ENCODE peak calls at places on chromosomes 13 and 19, in seven cellular contexts. C is transverse colon, L is suprapubic skin, J is stomach, R is spleen, I is sigmoid colon, H is breast epithelium. W is an unnamed sample.

GRCh38 chr19:46211201-46211881 is 18.2 kb upstream of the IGFL1 start:
- DNase-seq in C (no peak), L (no peak), J (peak), R (no peak), I (no peak), H (peak), W (no peak)

GRCh38 chr13:98273824-98274786 is 97.0 kb upstream of the RNF113B start:
- DNase-seq in C (no peak), L (no peak), J (no peak), R (no peak), I (no peak), H (no peak), W (no peak)

GRCh38 chr13:105202384-105202783 is 1333.1 kb downstream of the EFNB2 start:
- DNase-seq in C (no peak), L (no peak), J (no peak), R (no peak), I (no peak), H (no peak), W (no peak)

GRCh38 chr13:52969373-52969772 is 59.2 kb upstream of the OLFM4 start:
- DNase-seq in C (no peak), L (no peak), J (no peak), R (no peak), I (no peak), H (no peak), W (no peak)

GRCh38 chr19:6743714-6744380 is 4.4 kb downstream of the TRIP10 start:
- DNase-seq in C (peak), L (no peak), J (no peak), R (no peak), I (no peak), H (no peak), W (no peak)

GRCh38 chr19:35063940-35064818 is 22.7 kb downstream of the HPN start:
- DNase-seq in C (no peak), L (no peak), J (no peak), R (no peak), I (no peak), H (no peak), W (no peak)

GRCh38 chr13:71865858-71866172 is 1.2 kb downstream of the DACH1 start:
- DNase-seq in C (peak), L (no peak), J (no peak), R (peak), I (peak), H (no peak), W (no peak)

GRCh38 chr13:35716186-35716585 is 239.7 kb upstream of the MAB21L1 start:
- DNase-seq in C (no peak), L (no peak), J (no peak), R (no peak), I (peak), H (no peak), W (no peak)

GRCh38 chr19:18388328-18389094 is 2.6 kb downstream of the GDF15 start:
- DNase-seq in C (peak), L (peak), J (peak), R (peak), I (peak), H (peak), W (peak)

GRCh38 chr13:71056581-71056980 is 810.4 kb downstream of the DACH1 start:
- DNase-seq in C (no peak), L (no peak), J (no peak), R (no peak), I (no peak), H (no peak), W (no peak)

GRCh38 chr19:48513289-48514122 is 1.9 kb upstream of the LMTK3 start:
- DNase-seq in C (peak), L (no peak), J (peak), R (peak), I (peak), H (no peak), W (peak)

GRCh38 chr13:50592412-50593145 is 250.9 kb downstream of the DLEU7 start:
- DNase-seq in C (no peak), L (no peak), J (no peak), R (no peak), I (no peak), H (no peak), W (no peak)

GRCh38 chr19:49558591-49558990 is 21.8 kb downstream of the NOSIP start:
- DNase-seq in C (no peak), L (no peak), J (no peak), R (no peak), I (no peak), H (no peak), W (no peak)

GRCh38 chr13:93670858-93671257 is 444.3 kb downstream of the GPC6 start:
- DNase-seq in C (no peak), L (no peak), J (no peak), R (no peak), I (no peak), H (no peak), W (no peak)

GRCh38 chr13:44750618-44751017 is 174.5 kb upstream of the TSC22D1 start:
- DNase-seq in C (no peak), L (no peak), J (no peak), R (no peak), I (no peak), H (no peak), W (no peak)

GRCh38 chr13:30616927-30617314 is 799 bp upstream of the USPL1 start:
- DNase-seq in C (peak), L (peak), J (peak), R (no peak), I (peak), H (peak), W (no peak)

GRCh38 chr19:50312967-50313811 is 16.0 kb downstream of the KCNC3 start:
- DNase-seq in C (no peak), L (no peak), J (no peak), R (no peak), I (no peak), H (no peak), W (no peak)

GRCh38 chr13:68808456-68808855 is 1299.2 kb upstream of the ATXN8OS start:
- DNase-seq in C (no peak), L (no peak), J (no peak), R (no peak), I (no peak), H (no peak), W (no peak)

GRCh38 chr19:5942991-5943390 is 28.9 kb downstream of the CAPS start:
- DNase-seq in C (no peak), L (no peak), J (no peak), R (no peak), I (no peak), H (no peak), W (no peak)

GRCh38 chr13:70523622-70524021 is 415.4 kb upstream of the KLHL1 start:
- DNase-seq in C (no peak), L (no peak), J (no peak), R (no peak), I (no peak), H (no peak), W (no peak)

GRCh38 chr19:52170863-52171320 is 529 bp downstream of the ZNF836 start:
- DNase-seq in C (peak), L (no peak), J (no peak), R (peak), I (peak), H (no peak), W (peak)

GRCh38 chr19:29084266-29084665 is 128.7 kb downstream of the UQCRFS1 start:
- DNase-seq in C (no peak), L (no peak), J (no peak), R (no peak), I (no peak), H (no peak), W (no peak)

GRCh38 chr13:95118541-95119324 is 182.5 kb downstream of the ABCC4 start:
- DNase-seq in C (no peak), L (no peak), J (no peak), R (no peak), I (no peak), H (no peak), W (no peak)

GRCh38 chr19:41411682-41412265 is 14.2 kb downstream of the BCKDHA start:
- DNase-seq in C (no peak), L (no peak), J (no peak), R (no peak), I (no peak), H (no peak), W (no peak)

GRCh38 chr13:51912091-51912490 is 50.3 kb downstream of the CCDC70 start:
- DNase-seq in C (no peak), L (peak), J (peak), R (no peak), I (no peak), H (no peak), W (no peak)

GRCh38 chr13:78674638-78675037 is 15.7 kb upstream of the OBI1 start:
- DNase-seq in C (no peak), L (no peak), J (no peak), R (no peak), I (no peak), H (no peak), W (no peak)
- TF ChIP-seq POLR2AphosphoS5 in C (no peak), L (no peak), J (no peak), R (no peak), I (no peak), H (no peak), W (no peak)

GRCh38 chr19:13831560-13832056 is 36.4 kb downstream of the ZSWIM4 start:
- DNase-seq in C (no peak), L (no peak), J (no peak), R (no peak), I (peak), H (no peak), W (no peak)

GRCh38 chr19:13833330-13834265 is 38.4 kb downstream of the ZSWIM4 start:
- DNase-seq in C (peak), L (peak), J (peak), R (peak), I (peak), H (peak), W (peak)

GRCh38 chr19:13835791-13836723 is 40.8 kb downstream of the ZSWIM4 start:
- DNase-seq in C (no peak), L (no peak), J (no peak), R (peak), I (no peak), H (no peak), W (no peak)

GRCh38 chr19:13832096-13832495 is 36.9 kb downstream of the ZSWIM4 start:
- DNase-seq in C (no peak), L (no peak), J (no peak), R (no peak), I (peak), H (no peak), W (no peak)

DNA sequence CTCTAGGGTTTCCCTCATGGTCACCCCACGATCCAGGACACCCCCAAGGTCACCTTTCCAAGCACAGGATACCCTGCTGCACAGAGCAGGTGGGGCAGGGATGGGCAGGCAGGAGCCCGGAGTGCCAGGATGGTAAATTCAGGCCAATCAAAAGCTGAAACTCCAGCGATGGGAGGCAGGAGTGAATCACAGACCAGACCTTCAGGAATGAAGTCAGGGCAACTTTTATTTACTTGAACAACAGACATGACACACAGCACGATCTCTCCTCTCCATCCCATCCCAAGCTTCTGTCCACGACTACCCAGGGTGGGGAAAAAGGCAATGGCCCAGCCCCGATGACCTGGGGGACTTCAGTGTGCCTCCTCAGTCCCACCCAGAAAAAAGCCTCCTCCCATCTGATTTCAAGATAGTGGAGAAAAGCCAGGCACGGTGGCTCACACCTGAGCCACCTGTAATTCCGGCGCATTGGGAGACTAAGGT is 39.1 kb downstream of the ZSWIM4 start:
- DNase-seq in C (no peak), L (no peak), J (no peak), R (no peak), I (peak), H (no peak), W (no peak)
- TF ChIP-seq POLR2A in C (no peak), L (no peak), J (no peak), R (no peak), I (no peak), H (no peak), W (no peak)

DNA sequence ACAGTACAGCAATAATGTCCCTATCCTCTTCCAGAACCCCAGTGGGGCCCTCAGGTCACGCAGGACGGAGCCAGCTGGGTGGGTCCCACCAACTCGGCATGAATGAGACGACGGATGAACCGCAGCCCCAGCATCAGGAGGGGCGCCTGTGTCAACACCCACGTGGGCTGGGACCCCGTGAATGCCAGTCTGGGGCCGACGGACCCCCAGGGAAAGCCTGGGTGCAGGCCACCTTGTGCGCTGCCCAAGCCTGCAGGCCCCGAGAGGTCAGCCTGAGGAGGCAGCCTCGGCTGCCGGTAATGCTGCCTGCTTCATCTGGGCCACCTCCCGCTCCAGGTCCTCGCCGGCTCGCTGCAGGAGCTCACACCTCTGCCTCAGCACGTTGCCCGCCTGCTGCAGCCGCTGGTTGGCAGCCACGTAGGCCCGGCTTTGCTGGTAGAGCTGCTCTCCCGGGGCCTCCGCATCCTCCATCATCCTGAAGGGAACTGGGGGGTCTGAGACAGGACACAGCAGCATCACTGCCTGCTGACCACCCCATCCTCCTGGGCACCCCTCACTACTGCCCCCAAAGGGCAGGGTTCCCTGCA is 4.2 kb downstream of the C19orf25 start:
- DNase-seq in C (no peak), L (no peak), J (no peak), R (no peak), I (no peak), H (no peak), W (no peak)
- TF ChIP-seq POLR2AphosphoS5 in C (no peak), L (no peak), J (no peak), R (no peak), I (no peak), H (no peak), W (no peak)

GRCh38 chr19:3005345-3005744 is 23.7 kb downstream of the TLE2 start:
- DNase-seq in C (no peak), L (no peak), J (no peak), R (no peak), I (no peak), H (no peak), W (no peak)
- TF ChIP-seq POLR2A in C (no peak), L (no peak), J (no peak), R (no peak), I (no peak), H (no peak), W (no peak)

DNA sequence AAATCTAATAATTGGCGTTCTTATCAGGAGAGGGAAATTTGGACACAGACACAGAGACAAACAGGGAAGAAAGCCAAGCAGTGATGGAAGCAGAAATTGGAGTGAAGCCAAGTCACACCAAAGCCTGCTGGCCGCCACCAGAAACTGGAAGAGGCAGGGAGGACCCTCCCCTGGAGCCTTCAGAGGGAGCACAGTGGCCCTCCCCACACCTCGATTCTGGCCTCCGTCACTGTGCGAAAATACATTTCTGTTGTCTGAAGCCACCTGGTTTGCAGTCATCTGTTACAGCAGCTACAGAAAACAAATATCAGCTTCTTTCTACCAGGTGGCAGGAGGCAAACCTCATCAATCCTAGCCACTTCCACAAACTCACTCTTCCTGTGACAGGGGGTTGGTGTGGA is 8.3 kb upstream of the TLE6 start:
- DNase-seq in C (peak), L (no peak), J (peak), R (no peak), I (peak), H (no peak), W (no peak)
- TF ChIP-seq POLR2AphosphoS5 in C (no peak), L (no peak), J (no peak), R (peak), I (peak), H (no peak), W (no peak)

GRCh38 chr19:4647676-4648644 is 8.6 kb downstream of the TNFAIP8L1 start:
- DNase-seq in C (no peak), L (no peak), J (no peak), R (peak), I (peak), H (no peak), W (no peak)
- TF ChIP-seq POLR2A in C (no peak), L (no peak), J (no peak), R (no peak), I (no peak), H (no peak), W (no peak)

GRCh38 chr19:43612374-43612773 is 486 bp downstream of the SRRM5 start:
- DNase-seq in C (no peak), L (no peak), J (no peak), R (no peak), I (no peak), H (no peak), W (no peak)

GRCh38 chr19:43618921-43619261 is 538 bp downstream of the ZNF428 start:
- DNase-seq in C (no peak), L (no peak), J (no peak), R (no peak), I (no peak), H (no peak), W (peak)

GRCh38 chr19:43616954-43617353 is 2.5 kb downstream of the ZNF428 start:
- DNase-seq in C (no peak), L (no peak), J (no peak), R (no peak), I (no peak), H (no peak), W (no peak)

GRCh38 chr19:43619262-43620060 is at the start of gene ZNF428:
- DNase-seq in C (peak), L (peak), J (peak), R (peak), I (peak), H (peak), W (peak)

GRCh38 chr19:43616306-43616705 is 3.1 kb downstream of the ZNF428 start:
- DNase-seq in C (no peak), L (no peak), J (no peak), R (no peak), I (no peak), H (no peak), W (no peak)
- TF ChIP-seq POLR2AphosphoS5 in C (no peak), L (no peak), J (no peak), R (no peak), I (no peak), H (no peak), W (no peak)

DNA sequence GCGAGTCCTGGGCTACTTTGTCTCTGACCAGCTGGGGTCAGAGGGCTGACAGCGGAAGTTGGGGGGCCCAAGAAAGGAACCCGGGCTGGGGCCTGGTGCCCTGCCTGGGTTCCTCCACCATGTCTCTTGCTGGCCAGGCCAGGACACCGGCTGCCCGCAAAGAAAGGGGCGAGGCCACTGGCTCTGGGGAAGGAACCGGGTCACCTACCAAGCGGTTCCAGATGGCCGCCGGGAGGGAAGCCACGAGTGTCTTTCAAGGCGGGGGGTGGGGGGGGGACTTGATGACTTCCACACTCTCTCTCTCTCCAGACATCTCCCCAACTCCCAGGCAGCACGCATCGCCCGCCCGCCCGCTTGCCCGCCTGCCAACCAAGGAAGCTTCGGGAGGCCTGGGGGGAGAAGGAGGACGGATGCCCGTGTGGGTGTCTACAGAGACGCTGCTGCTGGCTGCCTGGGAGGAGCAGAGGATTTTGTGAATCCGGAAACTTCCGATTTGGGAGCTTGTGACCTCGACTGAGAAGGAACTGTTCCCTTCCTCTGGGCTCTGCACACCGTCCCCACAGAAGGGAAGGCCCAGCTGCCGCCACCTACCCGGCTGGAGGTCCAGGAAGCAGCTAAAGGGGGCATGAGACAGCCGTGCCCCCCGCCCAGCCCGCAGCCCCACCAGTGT is 1.1 kb downstream of the PIP5K1C start:
- DNase-seq in C (peak), L (no peak), J (no peak), R (peak), I (peak), H (no peak), W (peak)
- TF ChIP-seq POLR2A in C (peak), L (no peak), J (no peak), R (no peak), I (peak), H (no peak), W (no peak)